ENCODE peak calls at places on chromosomes 11 and 22, in five cellular contexts. One of them, this sample, is unnamed.

GRCh38 chr11:45332486-45332934 is 46.4 kb upstream of the SYT13 start:
- DNase-seq in HepG2: peak
- DNase-seq in A549: peak
- DNase-seq in GM12878: no peak
- DNase-seq in K562: peak
- DNase-seq in this sample: peak

GRCh38 chr11:106447631-106448191 is 370.2 kb downstream of the AASDHPPT start:
- DNase-seq in K562: no peak
- DNase-seq in GM12878: no peak
- DNase-seq in HepG2: no peak
- DNase-seq in A549: no peak
- DNase-seq in this sample: no peak

GRCh38 chr11:124518900-124519541 is 24.4 kb downstream of the OR8B12 start:
- DNase-seq in HepG2: no peak
- DNase-seq in K562: no peak
- DNase-seq in GM12878: no peak
- DNase-seq in A549: no peak
- DNase-seq in this sample: no peak

GRCh38 chr11:34192481-34193401 is 87.3 kb downstream of the NAT10 start:
- DNase-seq in A549: peak
- DNase-seq in GM12878: no peak
- DNase-seq in K562: no peak
- DNase-seq in HepG2: no peak
- DNase-seq in this sample: no peak

GRCh38 chr11:10122337-10123197 is 171.5 kb downstream of the SBF2 start:
- DNase-seq in K562: no peak
- DNase-seq in GM12878: no peak
- DNase-seq in HepG2: no peak
- DNase-seq in A549: peak
- DNase-seq in this sample: no peak

GRCh38 chr11:41498726-41499125 is 39.3 kb upstream of the LRRC4C start:
- DNase-seq in K562: no peak
- DNase-seq in A549: peak
- DNase-seq in HepG2: no peak
- DNase-seq in GM12878: no peak
- DNase-seq in this sample: no peak

GRCh38 chr11:30377347-30377746 is 54.4 kb downstream of the ARL14EP start:
- DNase-seq in A549: no peak
- DNase-seq in HepG2: no peak
- DNase-seq in K562: no peak
- DNase-seq in GM12878: no peak
- DNase-seq in this sample: no peak

GRCh38 chr22:38802671-38803121 is 8.8 kb upstream of the DNAL4 start:
- DNase-seq in A549: peak
- DNase-seq in GM12878: no peak
- DNase-seq in K562: no peak
- DNase-seq in HepG2: peak
- DNase-seq in this sample: no peak

GRCh38 chr22:34966980-34967379 is 99.0 kb upstream of the ISX start:
- DNase-seq in K562: no peak
- DNase-seq in GM12878: no peak
- DNase-seq in HepG2: no peak
- DNase-seq in A549: peak
- DNase-seq in this sample: no peak

GRCh38 chr22:39622881-39623367 is 52.4 kb downstream of the CACNA1I start:
- DNase-seq in K562: peak
- DNase-seq in GM12878: no peak
- DNase-seq in A549: peak
- DNase-seq in HepG2: peak
- DNase-seq in this sample: peak

GRCh38 chr11:109425554-109425953 is 3.6 kb downstream of the C11orf87 start:
- DNase-seq in K562: no peak
- DNase-seq in A549: peak
- DNase-seq in GM12878: no peak
- DNase-seq in HepG2: no peak
- DNase-seq in this sample: no peak

GRCh38 chr11:117390743-117391142 is 63.1 kb downstream of the CEP164 start:
- DNase-seq in K562: no peak
- DNase-seq in A549: no peak
- DNase-seq in HepG2: no peak
- DNase-seq in GM12878: no peak
- DNase-seq in this sample: no peak

GRCh38 chr22:22139364-22139763 is 105.2 kb upstream of the VPREB1 start:
- DNase-seq in A549: no peak
- DNase-seq in K562: no peak
- DNase-seq in HepG2: no peak
- DNase-seq in GM12878: no peak
- DNase-seq in this sample: no peak

GRCh38 chr22:35739642-35740041 is 22.0 kb downstream of the APOL5 start:
- DNase-seq in A549: peak
- DNase-seq in GM12878: no peak
- DNase-seq in HepG2: peak
- DNase-seq in K562: no peak
- DNase-seq in this sample: no peak

GRCh38 chr11:122348658-122349451 is 232.8 kb upstream of the BLID start:
- DNase-seq in A549: no peak
- DNase-seq in GM12878: no peak
- DNase-seq in HepG2: no peak
- DNase-seq in K562: no peak
- DNase-seq in this sample: no peak

GRCh38 chr22:48406161-48406560 is 1421.5 kb downstream of the BRD1 start:
- DNase-seq in HepG2: no peak
- DNase-seq in K562: no peak
- DNase-seq in GM12878: no peak
- DNase-seq in A549: peak
- DNase-seq in this sample: no peak

GRCh38 chr22:42282252-42282942 is 11.9 kb upstream of the TCF20 start:
- DNase-seq in K562: no peak
- DNase-seq in HepG2: peak
- DNase-seq in A549: no peak
- DNase-seq in GM12878: no peak
- DNase-seq in this sample: no peak

DNA sequence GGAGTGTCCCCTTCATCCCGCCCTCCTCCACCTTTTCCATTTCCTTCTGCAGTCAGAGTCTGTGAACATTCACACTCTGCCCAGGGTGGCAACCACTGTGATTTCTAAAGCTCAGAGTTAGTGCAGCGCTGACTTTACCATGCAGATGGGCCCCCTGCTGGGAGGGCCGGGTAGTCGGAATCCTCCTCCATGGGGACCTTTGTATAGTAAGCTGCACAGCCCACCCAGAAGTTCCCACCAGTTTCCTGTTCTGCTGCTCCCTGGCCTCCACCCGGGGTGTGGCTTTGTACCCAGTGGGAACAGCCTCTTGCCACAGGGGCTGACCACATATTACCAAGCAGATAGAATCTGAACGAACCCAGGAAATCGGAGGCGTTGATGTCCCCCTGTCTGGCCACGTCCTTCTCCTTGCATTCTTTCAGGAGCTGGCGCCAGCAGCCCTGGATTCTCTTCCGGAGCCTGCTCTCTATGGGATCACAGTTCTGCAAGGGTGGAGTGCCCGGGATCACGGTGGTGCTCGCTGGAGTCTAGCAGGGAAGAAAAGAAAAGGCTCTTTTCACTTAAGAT is 125.3 kb downstream of the MPPED1 start:
- DNase-seq in A549: no peak
- DNase-seq in K562: peak
- DNase-seq in GM12878: no peak
- DNase-seq in HepG2: peak
- DNase-seq in this sample: no peak
- TF ChIP-seq ESRRA in A549: no peak
- TF ChIP-seq ESRRA in K562: no peak
- TF ChIP-seq ESRRA in GM12878: no peak
- TF ChIP-seq ESRRA in HepG2: no peak
- TF ChIP-seq ESRRA in this sample: no peak

DNA sequence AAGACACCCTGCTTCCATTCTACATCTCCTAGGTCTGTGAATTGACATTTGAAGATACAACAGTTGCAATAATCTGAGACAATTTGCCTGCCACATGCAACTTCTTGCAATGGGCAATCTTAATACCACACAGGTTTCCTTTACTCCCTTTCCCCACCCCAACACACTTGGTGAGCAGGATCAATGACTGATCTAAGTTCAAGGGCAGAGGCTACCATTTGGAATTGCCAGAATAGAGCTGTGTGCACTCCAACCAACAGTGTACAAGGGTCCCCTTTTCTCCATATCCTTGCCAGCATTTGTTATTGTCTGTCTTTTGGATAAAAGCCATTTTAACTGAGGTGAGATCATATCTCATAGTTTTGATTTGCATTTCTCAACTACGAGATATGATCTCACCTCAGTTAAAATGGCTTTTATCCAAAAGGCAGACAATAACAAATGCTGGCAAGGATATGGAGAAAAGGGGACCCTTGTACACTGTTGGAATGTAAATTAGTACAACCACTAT is 2.9 kb upstream of the NNMT start:
- DNase-seq in GM12878: no peak
- DNase-seq in HepG2: no peak
- DNase-seq in K562: no peak
- DNase-seq in A549: no peak
- DNase-seq in this sample: no peak
- TF ChIP-seq ESRRA in GM12878: no peak
- TF ChIP-seq ESRRA in HepG2: no peak
- TF ChIP-seq ESRRA in K562: no peak
- TF ChIP-seq ESRRA in A549: no peak
- TF ChIP-seq ESRRA in this sample: no peak

GRCh38 chr11:3161309-3161708 is 3.8 kb downstream of the OSBPL5 start:
- DNase-seq in K562: no peak
- DNase-seq in A549: no peak
- DNase-seq in GM12878: no peak
- DNase-seq in HepG2: no peak
- DNase-seq in this sample: peak
- TF ChIP-seq ESRRA in K562: no peak
- TF ChIP-seq ESRRA in A549: no peak
- TF ChIP-seq ESRRA in GM12878: no peak
- TF ChIP-seq ESRRA in HepG2: no peak
- TF ChIP-seq ESRRA in this sample: no peak

GRCh38 chr11:83191491-83191890 is 2.0 kb upstream of the ANKRD42 start:
- DNase-seq in GM12878: no peak
- DNase-seq in HepG2: no peak
- DNase-seq in A549: no peak
- DNase-seq in K562: no peak
- DNase-seq in this sample: no peak
- TF ChIP-seq ESRRA in GM12878: no peak
- TF ChIP-seq ESRRA in HepG2: no peak
- TF ChIP-seq ESRRA in A549: no peak
- TF ChIP-seq ESRRA in K562: no peak
- TF ChIP-seq ESRRA in this sample: no peak

DNA sequence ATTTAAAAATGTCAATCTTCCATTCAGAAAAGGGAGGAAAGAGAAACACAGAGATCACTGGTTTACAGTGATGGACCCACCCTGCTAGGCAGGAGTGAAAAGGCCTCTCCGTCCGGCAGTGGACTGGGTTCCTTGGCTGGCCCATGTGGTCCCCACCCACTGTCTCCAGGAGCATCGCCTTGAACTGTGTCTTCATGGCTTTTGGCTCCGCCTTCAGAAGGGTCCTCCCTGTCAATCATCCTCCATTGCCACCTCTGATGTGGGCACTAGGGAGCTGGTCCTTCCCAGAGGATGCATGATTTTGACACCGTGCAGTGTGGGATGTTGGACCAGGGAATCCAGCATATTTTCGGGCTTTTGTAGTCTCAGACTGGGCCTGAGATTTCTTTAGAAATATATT is 58.2 kb upstream of the B3GAT1 start:
- DNase-seq in GM12878: no peak
- DNase-seq in K562: no peak
- DNase-seq in A549: no peak
- DNase-seq in HepG2: no peak
- DNase-seq in this sample: no peak
- TF ChIP-seq ESRRA in GM12878: no peak
- TF ChIP-seq ESRRA in K562: no peak
- TF ChIP-seq ESRRA in A549: no peak
- TF ChIP-seq ESRRA in HepG2: no peak
- TF ChIP-seq ESRRA in this sample: no peak

DNA sequence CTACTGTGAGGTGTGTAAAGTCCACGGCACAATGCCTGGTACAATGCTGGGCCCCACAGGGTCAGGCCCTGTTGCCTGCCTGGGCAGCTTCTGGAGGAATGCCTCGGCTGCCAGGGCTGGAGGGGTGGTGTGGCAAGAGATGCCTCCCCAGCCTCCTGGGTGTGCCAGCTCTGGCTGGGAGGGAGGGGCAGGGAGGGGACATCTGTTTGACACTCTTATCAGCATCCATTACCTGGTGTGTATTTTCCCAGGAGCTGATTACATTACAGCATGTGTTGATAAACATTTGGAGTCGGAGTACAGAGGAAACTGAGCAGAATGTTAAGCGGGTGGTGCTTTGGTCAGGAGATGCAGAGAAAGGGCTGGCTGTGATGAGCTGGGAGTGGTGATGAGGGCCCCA is 11.0 kb upstream of the NECTIN1 start:
- DNase-seq in GM12878: no peak
- DNase-seq in A549: no peak
- DNase-seq in HepG2: no peak
- DNase-seq in K562: no peak
- DNase-seq in this sample: no peak
- TF ChIP-seq ESRRA in GM12878: no peak
- TF ChIP-seq ESRRA in A549: no peak
- TF ChIP-seq ESRRA in HepG2: no peak
- TF ChIP-seq ESRRA in K562: no peak
- TF ChIP-seq ESRRA in this sample: no peak

GRCh38 chr22:28710112-28710888 is 30.7 kb upstream of the TTC28 start:
- DNase-seq in HepG2: peak
- DNase-seq in GM12878: no peak
- DNase-seq in K562: no peak
- DNase-seq in A549: peak
- DNase-seq in this sample: no peak
- TF ChIP-seq ESRRA in HepG2: no peak
- TF ChIP-seq ESRRA in GM12878: no peak
- TF ChIP-seq ESRRA in K562: no peak
- TF ChIP-seq ESRRA in A549: no peak
- TF ChIP-seq ESRRA in this sample: no peak

GRCh38 chr11:71059662-71060061 is 192.7 kb downstream of the SHANK2 start:
- DNase-seq in HepG2: no peak
- DNase-seq in K562: no peak
- DNase-seq in GM12878: no peak
- DNase-seq in A549: no peak
- DNase-seq in this sample: no peak

GRCh38 chr11:71064183-71064582 is 188.2 kb downstream of the SHANK2 start:
- DNase-seq in HepG2: no peak
- DNase-seq in GM12878: no peak
- DNase-seq in K562: no peak
- DNase-seq in A549: no peak
- DNase-seq in this sample: no peak

GRCh38 chr11:71062199-71062598 is 190.2 kb downstream of the SHANK2 start:
- DNase-seq in GM12878: no peak
- DNase-seq in A549: no peak
- DNase-seq in K562: no peak
- DNase-seq in HepG2: no peak
- DNase-seq in this sample: no peak

GRCh38 chr11:71063129-71063528 is 189.2 kb downstream of the SHANK2 start:
- DNase-seq in GM12878: no peak
- DNase-seq in HepG2: no peak
- DNase-seq in K562: no peak
- DNase-seq in A549: no peak
- DNase-seq in this sample: no peak

DNA sequence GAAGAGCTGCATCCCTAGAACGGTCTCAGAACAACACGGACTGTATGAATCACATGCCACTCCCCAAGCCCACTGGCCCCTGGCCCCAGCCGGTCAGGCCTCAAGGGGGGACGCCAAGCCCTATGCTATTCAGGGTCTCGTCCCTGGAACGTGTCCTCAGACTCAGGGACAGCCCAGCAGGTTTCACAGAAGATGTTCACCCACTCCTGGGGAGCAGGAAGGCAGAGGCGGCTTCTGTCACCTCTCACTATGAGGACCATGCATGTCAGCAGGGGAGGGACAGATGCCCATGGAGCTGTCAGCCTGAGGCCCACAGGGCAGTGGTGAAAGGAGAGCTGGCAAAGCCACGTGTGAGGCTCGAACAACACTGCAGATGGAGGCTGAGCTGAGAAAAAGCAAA is 192.0 kb downstream of the SHANK2 start:
- DNase-seq in A549: no peak
- DNase-seq in HepG2: no peak
- DNase-seq in GM12878: no peak
- DNase-seq in K562: no peak
- DNase-seq in this sample: no peak
- TF ChIP-seq ESRRA in A549: no peak
- TF ChIP-seq ESRRA in HepG2: no peak
- TF ChIP-seq ESRRA in GM12878: no peak
- TF ChIP-seq ESRRA in K562: no peak
- TF ChIP-seq ESRRA in this sample: no peak